ENCODE peak calls at places on chromosomes 6 and 20, in four cellular contexts. O is tibial nerve, E is cardiac muscle cell, T is K562. M is an unnamed sample.

GRCh38 chr6:160921095-160921494 is 70.5 kb upstream of the MAP3K4 start:
- DNase-seq in E (no peak), O (no peak), T (no peak), M (no peak)

GRCh38 chr6:163925839-163926238 is 511.3 kb downstream of the QKI start:
- DNase-seq in T (no peak), E (no peak), O (no peak), M (no peak)

GRCh38 chr6:4809999-4810918 is 34.1 kb downstream of the CDYL start:
- DNase-seq in O (no peak), E (no peak), T (no peak), M (no peak)

GRCh38 chr6:55983861-55984260 is 108.5 kb upstream of the BMP5 start:
- DNase-seq in T (no peak), O (no peak), E (no peak), M (no peak)

GRCh38 chr6:111938710-111939109 is 65.5 kb upstream of the FYN start:
- DNase-seq in E (no peak), O (no peak), T (no peak), M (no peak)

GRCh38 chr20:52313335-52313963 is 121.9 kb upstream of the ZFP64 start:
- DNase-seq in T (no peak), O (no peak), E (peak), M (peak)

GRCh38 chr20:16004108-16004854 is 569.0 kb downstream of the KIF16B start:
- DNase-seq in E (peak), T (no peak), O (no peak), M (no peak)

GRCh38 chr6:138948780-138949179 is 39.3 kb downstream of the REPS1 start:
- DNase-seq in E (no peak), T (no peak), O (no peak), M (no peak)

GRCh38 chr20:10711903-10712373 is 38.1 kb upstream of the JAG1 start:
- DNase-seq in E (no peak), T (no peak), O (no peak), M (no peak)

GRCh38 chr6:122068291-122068769 is 331.1 kb upstream of the HSF2 start:
- DNase-seq in O (no peak), E (no peak), T (no peak), M (no peak)

GRCh38 chr6:39808934-39809333 is 16.8 kb downstream of the DAAM2 start:
- DNase-seq in O (no peak), T (no peak), E (no peak), M (no peak)

GRCh38 chr6:12393100-12393499 is 102.9 kb downstream of the EDN1 start:
- DNase-seq in E (no peak), T (no peak), O (no peak), M (no peak)

GRCh38 chr20:35610833-35611427 is 4.7 kb upstream of the SPAG4 start:
- DNase-seq in T (peak), O (no peak), E (no peak), M (no peak)

GRCh38 chr6:31568537-31568961 is 3.5 kb upstream of the LTA start:
- DNase-seq in O (no peak), E (no peak), T (no peak), M (no peak)

GRCh38 chr6:89048985-89049384 is 31.6 kb upstream of the PNRC1 start:
- DNase-seq in O (peak), T (no peak), E (no peak), M (no peak)

GRCh38 chr20:14523090-14523489 is 185.7 kb upstream of the FLRT3 start:
- DNase-seq in T (no peak), O (no peak), E (no peak), M (no peak)

GRCh38 chr6:73798592-73798991 is 102.6 kb downstream of the CD109 start:
- DNase-seq in O (peak), E (no peak), T (no peak), M (peak)
- TF ChIP-seq CTCF in O (no peak), E (peak), T (no peak), M (peak)

DNA sequence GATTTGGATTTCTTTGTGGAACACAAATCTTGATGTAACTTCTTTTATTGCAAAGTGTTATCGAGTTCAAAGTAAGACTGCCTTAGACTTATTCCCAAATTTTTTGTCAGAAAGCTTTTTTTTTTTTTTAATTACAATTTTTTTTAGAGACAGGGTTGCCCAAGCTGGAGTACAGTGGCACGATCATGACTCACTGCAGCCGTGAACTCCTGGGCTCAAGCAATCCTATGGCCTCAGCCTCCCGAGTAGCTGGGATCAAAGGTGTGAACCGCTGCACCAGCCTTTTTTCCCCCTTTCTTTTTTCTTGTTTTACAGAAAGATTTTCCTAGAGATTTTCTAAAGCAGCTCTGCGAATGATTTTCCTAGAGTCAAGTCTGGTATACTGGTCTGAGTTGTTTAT is 2.8 kb downstream of the RIOK1 start:
- DNase-seq in E (no peak), T (no peak), O (no peak), M (no peak)
- H3K4me3 ChIP-seq in E (no peak), T (no peak), O (no peak), M (no peak)

DNA sequence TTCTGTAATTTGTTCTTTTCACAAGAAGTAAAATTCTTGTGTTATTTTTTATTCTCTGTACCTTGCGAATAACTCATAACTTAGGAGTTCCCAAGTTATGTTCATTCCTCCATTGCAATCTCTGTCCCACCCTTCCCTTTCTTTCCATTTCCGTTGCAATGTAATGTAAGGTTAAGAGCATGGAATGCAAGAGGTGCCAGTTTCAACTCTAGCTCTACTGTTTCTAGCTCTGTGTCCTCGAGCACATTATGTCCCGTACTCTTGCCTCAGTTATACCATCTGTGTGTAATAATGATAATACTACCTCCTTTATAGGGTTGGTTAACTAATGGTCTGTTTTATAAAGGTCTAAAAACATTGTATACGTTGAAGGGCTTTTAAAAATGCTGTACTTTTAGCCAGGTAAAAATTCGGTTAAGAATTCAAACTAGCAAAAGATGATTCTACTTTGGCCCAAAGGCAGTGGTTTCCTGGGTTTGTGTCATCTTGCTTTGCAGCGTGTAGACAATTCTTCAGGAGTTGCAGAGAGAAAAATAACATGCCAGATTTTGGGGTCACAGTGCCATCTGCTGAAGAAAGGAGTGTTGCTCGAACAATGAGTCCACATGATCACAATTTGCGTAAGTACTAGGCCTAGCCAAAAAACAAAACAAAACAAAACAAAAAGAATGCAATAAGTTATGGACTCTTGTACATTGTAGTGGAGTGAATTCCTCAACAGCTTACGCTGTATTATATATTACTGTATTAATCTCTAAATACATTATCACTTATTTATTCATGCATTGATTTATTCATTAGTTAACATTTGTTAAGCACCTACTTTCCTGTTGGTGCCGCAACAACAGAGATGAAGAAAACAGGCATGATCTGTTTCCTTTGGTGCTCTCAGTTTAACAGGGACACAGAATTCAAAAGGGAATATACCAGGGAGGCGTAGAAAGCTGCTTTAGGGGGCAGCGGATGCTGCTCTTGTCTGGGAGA is 10.0 kb upstream of the PFDN4 start:
- DNase-seq in T (no peak), E (no peak), O (no peak), M (no peak)
- TF ChIP-seq CTCF in T (peak), E (peak), O (no peak), M (peak)

DNA sequence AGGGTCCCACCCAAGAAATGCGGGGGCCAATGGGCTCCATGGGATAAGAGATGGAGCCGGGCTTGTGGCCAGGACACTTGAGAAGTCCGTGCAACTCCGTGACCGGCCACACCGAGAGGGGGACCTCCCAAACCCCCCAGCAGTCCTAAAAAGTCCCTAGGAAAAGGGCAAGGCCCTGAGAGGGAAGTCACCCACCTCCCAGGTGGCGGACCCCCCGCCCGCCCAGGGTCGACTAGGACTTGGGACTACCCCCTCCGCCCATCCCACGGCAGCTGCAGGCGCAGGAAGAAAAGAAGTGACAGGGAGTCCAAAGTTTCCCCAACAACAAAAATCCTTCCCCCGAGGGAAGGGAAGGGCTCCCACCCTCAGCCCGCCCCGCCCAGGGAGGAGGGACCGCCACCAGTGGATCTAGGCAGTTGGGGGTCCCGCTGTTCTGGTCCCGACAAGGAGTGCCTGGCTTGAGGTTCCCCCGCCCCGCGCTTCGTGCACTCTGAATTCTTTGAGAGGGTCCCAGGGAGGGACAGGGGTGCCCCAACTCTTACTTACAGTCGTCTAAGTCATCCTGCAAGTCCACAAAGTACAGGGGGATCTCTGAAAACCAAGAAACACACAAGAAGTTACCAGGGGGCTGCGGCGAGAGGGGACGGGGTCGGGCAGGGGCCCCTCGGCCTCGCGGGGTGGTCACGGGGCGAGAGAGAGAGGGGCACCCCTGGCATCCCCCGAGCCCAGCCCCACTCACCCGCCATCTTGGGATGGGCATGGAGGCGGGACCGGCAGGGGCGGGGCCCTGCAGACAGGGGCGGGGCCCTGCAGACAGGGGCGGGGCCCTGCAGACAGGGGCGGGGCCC is 611 bp upstream of the RAB22A start:
- DNase-seq in O (peak), E (peak), T (peak), M (no peak)
- H3K4me3 ChIP-seq in O (peak), E (peak), T (peak), M (no peak)

DNA sequence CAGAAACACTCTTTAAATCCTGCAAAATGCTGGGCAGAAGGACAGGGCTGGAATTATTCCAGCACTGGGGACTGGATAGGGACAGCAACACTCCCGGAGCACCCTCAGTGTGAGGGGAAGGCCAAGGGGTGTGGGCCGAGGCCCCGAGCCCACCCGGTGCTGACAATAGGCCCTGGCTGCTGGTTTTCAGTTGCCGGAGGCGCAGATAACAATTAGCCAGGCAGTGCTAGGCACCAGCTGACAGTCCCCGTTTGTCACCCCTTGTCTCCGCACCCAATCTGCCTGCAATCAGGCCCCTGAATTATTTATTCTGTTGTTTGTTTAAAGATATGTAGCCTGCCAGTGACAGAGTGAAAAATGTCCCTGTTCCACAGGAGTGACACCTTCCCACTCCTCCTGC is 120.0 kb downstream of the GRM4 start:
- DNase-seq in O (no peak), T (no peak), E (peak), M (no peak)
- TF ChIP-seq CTCF in O (no peak), T (no peak), E (no peak), M (no peak)

DNA sequence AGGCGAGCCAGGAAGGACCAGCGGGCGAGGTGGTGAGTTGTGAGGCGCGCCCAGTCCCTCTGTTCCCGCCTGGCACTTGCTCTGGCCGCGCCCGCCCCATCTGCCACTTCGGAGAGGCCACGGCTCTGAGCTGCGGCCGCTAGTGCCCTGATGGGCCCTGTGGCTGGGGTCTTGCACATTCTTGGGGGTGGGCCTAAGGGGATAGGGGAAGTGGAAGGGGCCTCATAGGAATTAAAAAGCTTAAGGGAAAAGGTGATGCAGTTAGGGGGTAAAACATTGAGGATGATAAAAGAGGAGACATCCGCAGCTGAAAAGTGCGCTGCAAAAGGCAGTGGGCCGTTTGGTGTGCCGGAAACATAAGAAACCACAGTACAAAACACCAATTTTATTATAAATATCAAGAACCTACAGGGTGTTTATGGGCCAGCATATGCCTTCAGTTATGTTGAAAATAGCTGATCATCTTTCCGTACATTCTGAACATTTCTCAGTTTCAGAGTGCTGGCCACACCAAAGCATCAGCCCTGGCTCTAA is 1.1 kb upstream of the PSMB8 start:
- DNase-seq in E (no peak), T (no peak), O (no peak), M (no peak)
- H3K4me3 ChIP-seq in E (peak), T (no peak), O (peak), M (no peak)

GRCh38 chr6:167045828-167046580 is 46.8 kb downstream of the CEP43 start:
- DNase-seq in E (no peak), O (no peak), T (peak), M (no peak)
- TF ChIP-seq CTCF in E (peak), O (no peak), T (peak), M (peak)

M was measured in LNCaP clone FGC.